ENCODE peak calls at places on chromosomes 12 and 14, in six cellular contexts. L is H1, H is suprapubic skin, F is stomach, N is K562, C is transverse colon. J is an unnamed sample.
A peak's percentile ranks its signal among the peaks of the same experiment; 100 is the strongest.

GRCh38 chr12:56208014-56208413 is 13.7 kb downstream of the RNF41 start:
- DNase-seq in L (no peak), H (no peak), F (no peak), N (no peak), C (no peak), J (no peak)

GRCh38 chr12:87413784-87414183 is 615.4 kb downstream of the C12orf50 start:
- DNase-seq in L (no peak), H (no peak), F (no peak), N (no peak), C (no peak), J (no peak)

GRCh38 chr12:64205542-64205941 is 16.6 kb downstream of the KICS2 start:
- DNase-seq in L (no peak), H (no peak), F (no peak), N (no peak), C (no peak), J (no peak)

GRCh38 chr14:24428628-24429394 is 657 bp downstream of the CBLN3 start:
- DNase-seq in L (no peak), H (peak; percentile 65), F (peak; percentile 23), N (no peak), C (no peak), J (no peak)

GRCh38 chr12:40158592-40159111 is 52.8 kb upstream of the SLC2A13 start:
- DNase-seq in L (no peak), H (no peak), F (no peak), N (no peak), C (peak; percentile 12), J (peak; percentile 30)

GRCh38 chr12:9740109-9740750 is 7.3 kb upstream of the CLECL1 start:
- DNase-seq in L (no peak), H (no peak), F (no peak), N (peak; percentile 27), C (peak; percentile 24), J (peak; percentile 17)

GRCh38 chr12:71999795-72000194 is 61.1 kb downstream of the TPH2 start:
- DNase-seq in L (no peak), H (no peak), F (no peak), N (no peak), C (no peak), J (no peak)

GRCh38 chr12:116675339-116676107 is 62.3 kb downstream of the SPRING1 start:
- DNase-seq in L (no peak), H (peak; percentile 51), F (no peak), N (no peak), C (no peak), J (no peak)

GRCh38 chr14:52259452-52259851 is 8.0 kb upstream of the PTGDR start:
- DNase-seq in L (no peak), H (no peak), F (no peak), N (no peak), C (no peak), J (no peak)

GRCh38 chr12:130956456-130957303 is 3.0 kb downstream of the ADGRD1 start:
- DNase-seq in L (no peak), H (no peak), F (no peak), N (no peak), C (no peak), J (no peak)

GRCh38 chr12:123705935-123706334 is 6.2 kb upstream of the ATP6V0A2 start:
- DNase-seq in L (no peak), H (no peak), F (no peak), N (peak; percentile 53), C (no peak), J (no peak)

GRCh38 chr12:67634167-67634793 is 14.3 kb upstream of the DYRK2 start:
- DNase-seq in L (no peak), H (no peak), F (no peak), N (no peak), C (no peak), J (no peak)

GRCh38 chr12:81809829-81810595 is 50.9 kb upstream of the PPFIA2 start:
- DNase-seq in L (no peak), H (no peak), F (no peak), N (no peak), C (no peak), J (no peak)

GRCh38 chr12:55624056-55624455 is 12.6 kb upstream of the OR10P1 start:
- DNase-seq in L (no peak), H (no peak), F (no peak), N (no peak), C (no peak), J (no peak)

GRCh38 chr14:61043506-61043905 is 62.5 kb downstream of the SLC38A6 start:
- DNase-seq in L (no peak), H (no peak), F (no peak), N (no peak), C (no peak), J (no peak)

GRCh38 chr12:116803018-116803736 is 65.1 kb downstream of the RNFT2 start:
- DNase-seq in L (no peak), H (no peak), F (no peak), N (no peak), C (no peak), J (no peak)

GRCh38 chr14:74698471-74698870 is 14.4 kb downstream of the AREL1 start:
- DNase-seq in L (no peak), H (no peak), F (no peak), N (no peak), C (no peak), J (no peak)

GRCh38 chr12:32039341-32039740 is 67.3 kb upstream of the BICD1 start:
- DNase-seq in L (no peak), H (no peak), F (no peak), N (peak; percentile 29), C (no peak), J (no peak)

GRCh38 chr12:40692617-40693502 is 621 bp downstream of the CNTN1 start:
- DNase-seq in L (no peak), H (peak; percentile 66), F (no peak), N (no peak), C (no peak), J (peak; percentile 30)

GRCh38 chr12:26153421-26154154 is 28.8 kb upstream of the BHLHE41 start:
- DNase-seq in L (no peak), H (no peak), F (no peak), N (no peak), C (no peak), J (no peak)

GRCh38 chr12:32477714-32478113 is 78.4 kb downstream of the FGD4 start:
- DNase-seq in L (no peak), H (no peak), F (no peak), N (no peak), C (no peak), J (no peak)

GRCh38 chr12:46676797-46677520 is 148.8 kb downstream of the SLC38A4 start:
- DNase-seq in L (no peak), H (no peak), F (no peak), N (no peak), C (peak; percentile 32), J (no peak)

GRCh38 chr12:98743362-98743953 is 98.4 kb downstream of the APAF1 start:
- DNase-seq in L (no peak), H (no peak), F (no peak), N (peak; percentile 61), C (no peak), J (no peak)

GRCh38 chr12:24838531-24838950 is 110.4 kb downstream of the BCAT1 start:
- DNase-seq in L (no peak), H (no peak), F (no peak), N (no peak), C (peak; percentile 37), J (no peak)

GRCh38 chr14:71783786-71784185 is 148.4 kb upstream of the RGS6 start:
- DNase-seq in L (no peak), H (no peak), F (no peak), N (no peak), C (no peak), J (no peak)

GRCh38 chr14:71610149-71610548 is 322.1 kb upstream of the RGS6 start:
- DNase-seq in L (no peak), H (no peak), F (no peak), N (no peak), C (no peak), J (no peak)

GRCh38 chr12:122423258-122424165 is 1.0 kb upstream of the CLIP1 start:
- DNase-seq in L (no peak), H (no peak), F (no peak), N (peak; percentile 35), C (peak; percentile 31), J (peak; percentile 12)
- TF ChIP-seq POLR2A in L (no peak), H (no peak), F (no peak), N (peak; percentile 84), C (no peak), J (no peak)

DNA sequence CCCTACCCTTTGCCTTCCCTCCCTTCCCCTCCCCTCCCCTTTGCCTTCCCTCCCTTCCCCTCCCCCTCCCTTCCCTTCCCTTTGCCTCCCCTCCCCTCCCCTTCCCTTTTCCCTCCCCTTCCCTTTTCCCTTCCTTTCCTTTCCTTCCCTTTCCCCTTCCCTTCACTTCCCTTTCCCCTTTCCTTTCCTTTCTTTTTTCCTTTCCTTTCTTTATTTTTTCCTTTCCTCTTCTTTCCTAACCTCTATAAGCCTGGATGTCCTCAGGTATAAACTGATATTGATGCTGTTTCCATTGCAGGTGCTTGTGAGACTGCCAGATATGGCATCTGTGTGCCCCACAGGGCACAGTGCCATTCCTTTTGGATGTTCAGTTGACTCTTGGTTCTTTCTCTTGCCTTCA is 163.2 kb downstream of the ESRRB start:
- DNase-seq in L (no peak), H (no peak), F (no peak), N (no peak), C (no peak), J (no peak)
- H3K4me3 ChIP-seq in L (no peak overlapping the region), H (no peak overlapping the region), F (no peak overlapping the region), N (no peak overlapping the region), C (no peak overlapping the region), J (no peak overlapping the region)

DNA sequence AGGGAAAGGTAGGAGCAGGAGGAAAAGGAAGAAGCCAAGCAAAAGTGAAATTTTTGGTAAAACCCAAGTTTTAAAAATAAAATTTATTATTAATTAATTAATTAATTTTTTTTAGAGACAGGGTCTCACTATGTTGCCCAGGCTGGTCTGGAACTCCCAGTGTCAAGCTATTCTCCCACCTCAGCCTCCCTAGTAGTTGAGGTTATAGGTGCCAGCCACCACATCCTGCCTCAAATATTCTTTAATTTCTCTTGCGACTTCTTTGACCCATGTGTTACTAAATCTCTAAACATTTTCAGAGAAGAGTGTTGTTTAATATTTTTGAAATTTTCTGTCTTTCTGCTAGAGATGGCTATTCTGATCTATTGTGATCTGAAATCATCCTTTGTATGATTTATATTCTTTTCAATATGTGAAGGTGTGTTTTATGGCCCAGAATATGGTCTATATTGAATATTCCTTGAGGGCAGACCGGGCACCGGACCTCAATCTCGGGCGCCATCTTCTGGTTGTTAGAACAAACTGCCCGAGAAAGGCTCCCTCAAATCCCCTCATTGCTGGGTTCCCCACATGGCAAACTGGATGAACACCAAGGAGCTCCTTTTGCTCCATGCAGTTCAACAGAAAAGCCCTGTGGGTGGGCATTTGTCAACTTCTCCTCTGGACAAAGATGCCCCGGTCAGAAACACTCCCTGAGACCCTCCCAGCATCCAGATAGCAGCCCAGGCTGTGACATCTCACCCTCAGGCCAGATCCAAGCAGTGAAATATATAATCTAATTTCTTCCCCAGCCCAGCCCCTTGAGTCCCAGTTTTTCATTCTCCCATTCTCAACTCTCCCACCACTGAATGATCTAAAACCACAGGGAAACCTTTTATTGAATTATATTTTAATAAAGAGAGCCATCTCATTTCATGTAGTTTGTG is 110.5 kb downstream of the ASCL4 start:
- DNase-seq in L (no peak), H (no peak), F (peak; percentile 67), N (peak; percentile 67), C (peak; percentile 60), J (peak; percentile 62)
- TF ChIP-seq POLR2A in L (no peak), H (no peak), F (no peak), N (no peak), C (no peak), J (no peak)

DNA sequence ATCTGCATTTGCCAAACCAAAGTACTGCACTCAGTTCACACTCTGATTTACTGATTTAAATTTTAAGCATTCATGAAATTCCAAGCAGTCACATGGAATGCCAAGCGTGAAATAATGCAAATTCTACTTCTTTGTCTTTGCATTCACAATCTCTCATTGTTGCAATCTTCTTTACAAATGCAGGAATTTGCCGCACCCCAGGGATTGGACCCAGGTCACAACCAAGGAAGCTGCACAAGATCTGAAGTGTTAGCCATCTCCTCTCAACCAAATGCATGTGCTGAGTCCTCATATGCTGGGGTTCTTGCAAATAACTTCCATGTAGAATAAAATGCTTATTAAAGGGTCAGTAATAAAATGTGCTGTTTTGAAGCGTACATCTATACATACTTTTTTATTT is 72.0 kb downstream of the TUNAR start:
- DNase-seq in L (peak; percentile 91), H (no peak), F (no peak), N (no peak), C (no peak), J (no peak)
- H3K4me3 ChIP-seq in L (no peak overlapping the region), H (no peak overlapping the region), F (no peak overlapping the region), N (no peak overlapping the region), C (no peak overlapping the region), J (no peak overlapping the region)